ENCODE peak calls at places on chromosome 2, in eight cellular contexts. One of them, this sample, is unnamed.

GRCh38 chr2:144084114-144084661 is 435.7 kb downstream of the ZEB2 start:
- DNase-seq in A549: peak; percentile 5
- DNase-seq in upper lobe of right lung: no peak
- DNase-seq in PC-3: peak; percentile 82
- DNase-seq in lung: no peak
- DNase-seq in psoas muscle: no peak
- DNase-seq in heart left ventricle: no peak
- DNase-seq in gastrocnemius medialis: no peak
- DNase-seq in this sample: no peak

GRCh38 chr2:30776831-30777652 is 30.2 kb downstream of the CAPN13 start:
- DNase-seq in upper lobe of right lung: no peak
- DNase-seq in lung: peak; percentile 28
- DNase-seq in gastrocnemius medialis: no peak
- DNase-seq in heart left ventricle: no peak
- DNase-seq in A549: no peak
- DNase-seq in psoas muscle: no peak
- DNase-seq in PC-3: no peak
- DNase-seq in this sample: no peak

GRCh38 chr2:9212010-9212638 is 5.5 kb downstream of the ASAP2 start:
- DNase-seq in upper lobe of right lung: no peak
- DNase-seq in lung: no peak
- DNase-seq in A549: no peak
- DNase-seq in heart left ventricle: no peak
- DNase-seq in gastrocnemius medialis: no peak
- DNase-seq in psoas muscle: no peak
- DNase-seq in PC-3: peak; percentile 48
- DNase-seq in this sample: no peak

GRCh38 chr2:37829202-37829601 is 95.9 kb upstream of the RMDN2 start:
- DNase-seq in gastrocnemius medialis: no peak
- DNase-seq in psoas muscle: no peak
- DNase-seq in PC-3: peak; percentile 52
- DNase-seq in upper lobe of right lung: no peak
- DNase-seq in heart left ventricle: no peak
- DNase-seq in lung: peak; percentile 53
- DNase-seq in A549: no peak
- DNase-seq in this sample: peak; percentile 23

GRCh38 chr2:64766841-64767669 is 113.3 kb upstream of the SERTAD2 start:
- DNase-seq in PC-3: peak; percentile 23
- DNase-seq in gastrocnemius medialis: no peak
- DNase-seq in upper lobe of right lung: no peak
- DNase-seq in heart left ventricle: no peak
- DNase-seq in psoas muscle: no peak
- DNase-seq in lung: no peak
- DNase-seq in A549: no peak
- DNase-seq in this sample: no peak

GRCh38 chr2:154240921-154241379 is 369.2 kb downstream of the GALNT13 start:
- DNase-seq in psoas muscle: peak; percentile 28
- DNase-seq in gastrocnemius medialis: no peak
- DNase-seq in PC-3: no peak
- DNase-seq in A549: no peak
- DNase-seq in lung: no peak
- DNase-seq in heart left ventricle: no peak
- DNase-seq in upper lobe of right lung: peak; percentile 39
- DNase-seq in this sample: no peak

GRCh38 chr2:88810017-88810416 is 118.5 kb downstream of the RPIA start:
- DNase-seq in PC-3: no peak
- DNase-seq in psoas muscle: no peak
- DNase-seq in lung: no peak
- DNase-seq in A549: no peak
- DNase-seq in upper lobe of right lung: no peak
- DNase-seq in heart left ventricle: no peak
- DNase-seq in gastrocnemius medialis: no peak
- DNase-seq in this sample: no peak

GRCh38 chr2:163319006-163319405 is 416.8 kb downstream of the FIGN start:
- DNase-seq in lung: no peak
- DNase-seq in A549: no peak
- DNase-seq in upper lobe of right lung: no peak
- DNase-seq in psoas muscle: no peak
- DNase-seq in PC-3: peak; percentile 10
- DNase-seq in heart left ventricle: no peak
- DNase-seq in gastrocnemius medialis: no peak
- DNase-seq in this sample: no peak

GRCh38 chr2:217402622-217403383 is 542.9 kb upstream of the TNP1 start:
- DNase-seq in gastrocnemius medialis: no peak
- DNase-seq in psoas muscle: peak; percentile 55
- DNase-seq in upper lobe of right lung: no peak
- DNase-seq in heart left ventricle: no peak
- DNase-seq in PC-3: peak; percentile 68
- DNase-seq in lung: no peak
- DNase-seq in A549: no peak
- DNase-seq in this sample: no peak

GRCh38 chr2:8543412-8544167 is 138.3 kb upstream of the ID2 start:
- DNase-seq in PC-3: peak; percentile 78
- DNase-seq in upper lobe of right lung: peak; percentile 85
- DNase-seq in lung: peak; percentile 60
- DNase-seq in gastrocnemius medialis: peak; percentile 43
- DNase-seq in A549: no peak
- DNase-seq in psoas muscle: peak; percentile 71
- DNase-seq in heart left ventricle: peak; percentile 81
- DNase-seq in this sample: peak; percentile 79

GRCh38 chr2:149988361-149988760 is 400.8 kb upstream of the MMADHC start:
- DNase-seq in heart left ventricle: no peak
- DNase-seq in upper lobe of right lung: no peak
- DNase-seq in A549: no peak
- DNase-seq in gastrocnemius medialis: no peak
- DNase-seq in PC-3: no peak
- DNase-seq in psoas muscle: no peak
- DNase-seq in lung: no peak
- DNase-seq in this sample: no peak

GRCh38 chr2:237262838-237263771 is 150.9 kb downstream of the COL6A3 start:
- DNase-seq in gastrocnemius medialis: no peak
- DNase-seq in lung: no peak
- DNase-seq in psoas muscle: no peak
- DNase-seq in A549: no peak
- DNase-seq in PC-3: peak; percentile 80
- DNase-seq in upper lobe of right lung: no peak
- DNase-seq in heart left ventricle: no peak
- DNase-seq in this sample: no peak
- H3K4me1 ChIP-seq in gastrocnemius medialis: peaks cover 3% of the 10 kb centered on the region
- H3K4me1 ChIP-seq in lung: no peaks in the 10 kb centered on the region
- H3K4me1 ChIP-seq in psoas muscle: peaks cover 2% of the 10 kb centered on the region
- H3K4me1 ChIP-seq in A549: peaks cover 25% of the 10 kb centered on the region
- H3K4me1 ChIP-seq in PC-3: peaks cover 32% of the 10 kb centered on the region
- H3K4me1 ChIP-seq in upper lobe of right lung: peaks cover 14% of the 10 kb centered on the region
- H3K4me1 ChIP-seq in heart left ventricle: no peaks in the 10 kb centered on the region
- H3K4me1 ChIP-seq in this sample: no peaks in the 10 kb centered on the region

GRCh38 chr2:55611997-55612396 is 5.4 kb downstream of the PPP4R3B start:
- DNase-seq in lung: no peak
- DNase-seq in psoas muscle: no peak
- DNase-seq in PC-3: no peak
- DNase-seq in A549: no peak
- DNase-seq in gastrocnemius medialis: no peak
- DNase-seq in heart left ventricle: no peak
- DNase-seq in upper lobe of right lung: no peak
- DNase-seq in this sample: no peak

GRCh38 chr2:55609193-55609794 is 8.1 kb downstream of the PPP4R3B start:
- DNase-seq in gastrocnemius medialis: no peak
- DNase-seq in heart left ventricle: no peak
- DNase-seq in lung: no peak
- DNase-seq in A549: no peak
- DNase-seq in upper lobe of right lung: no peak
- DNase-seq in PC-3: no peak
- DNase-seq in psoas muscle: no peak
- DNase-seq in this sample: no peak

GRCh38 chr2:55609931-55610578 is 7.4 kb downstream of the PPP4R3B start:
- DNase-seq in heart left ventricle: no peak
- DNase-seq in gastrocnemius medialis: no peak
- DNase-seq in psoas muscle: no peak
- DNase-seq in lung: no peak
- DNase-seq in upper lobe of right lung: no peak
- DNase-seq in A549: no peak
- DNase-seq in PC-3: no peak
- DNase-seq in this sample: no peak

GRCh38 chr2:55607717-55608116 is 9.7 kb downstream of the PPP4R3B start:
- DNase-seq in upper lobe of right lung: no peak
- DNase-seq in gastrocnemius medialis: no peak
- DNase-seq in heart left ventricle: no peak
- DNase-seq in psoas muscle: no peak
- DNase-seq in A549: no peak
- DNase-seq in lung: no peak
- DNase-seq in PC-3: no peak
- DNase-seq in this sample: no peak

GRCh38 chr2:55610954-55611743 is 6.3 kb downstream of the PPP4R3B start:
- DNase-seq in psoas muscle: no peak
- DNase-seq in lung: no peak
- DNase-seq in PC-3: no peak
- DNase-seq in A549: no peak
- DNase-seq in gastrocnemius medialis: no peak
- DNase-seq in upper lobe of right lung: no peak
- DNase-seq in heart left ventricle: no peak
- DNase-seq in this sample: no peak
- H3K27ac ChIP-seq in psoas muscle: no peak overlapping the region
- H3K27ac ChIP-seq in lung: no peak overlapping the region
- H3K27ac ChIP-seq in PC-3: no peak overlapping the region
- H3K27ac ChIP-seq in A549: no peak overlapping the region
- H3K27ac ChIP-seq in gastrocnemius medialis: no peak overlapping the region
- H3K27ac ChIP-seq in upper lobe of right lung: no peak overlapping the region
- H3K27ac ChIP-seq in heart left ventricle: no peak overlapping the region
- H3K27ac ChIP-seq in this sample: no peak overlapping the region

DNA sequence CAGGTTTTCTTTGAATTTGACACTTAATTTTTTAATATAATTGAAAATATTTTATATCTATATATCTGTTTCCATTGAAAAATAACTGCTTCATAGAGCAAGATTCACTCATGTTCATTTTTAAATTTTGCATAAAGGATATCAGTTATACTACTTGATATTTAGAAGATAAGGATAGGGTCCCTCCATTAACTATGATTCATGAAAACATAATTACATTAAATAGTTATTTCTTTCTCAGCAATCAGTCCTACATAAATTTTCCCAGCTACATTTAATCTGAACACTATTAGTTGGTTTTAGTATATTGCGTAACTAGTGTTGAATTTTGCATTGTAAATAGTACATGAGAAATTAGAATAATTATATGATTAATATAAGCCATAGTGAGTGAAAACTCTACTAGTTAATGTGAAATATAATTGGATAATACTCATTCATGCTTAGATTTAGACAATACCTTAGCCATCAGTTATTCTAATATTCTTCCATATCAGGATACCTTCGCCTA is 42.7 kb downstream of the LRP1B start:
- DNase-seq in PC-3: no peak
- DNase-seq in A549: no peak
- DNase-seq in gastrocnemius medialis: no peak
- DNase-seq in lung: no peak
- DNase-seq in heart left ventricle: no peak
- DNase-seq in upper lobe of right lung: no peak
- DNase-seq in psoas muscle: no peak
- DNase-seq in this sample: no peak
- H3K4me3 ChIP-seq in PC-3: no peak overlapping the region
- H3K4me3 ChIP-seq in A549: no peak overlapping the region
- H3K4me3 ChIP-seq in gastrocnemius medialis: no peak overlapping the region
- H3K4me3 ChIP-seq in lung: no peak overlapping the region
- H3K4me3 ChIP-seq in heart left ventricle: no peak overlapping the region
- H3K4me3 ChIP-seq in upper lobe of right lung: no peak overlapping the region
- H3K4me3 ChIP-seq in psoas muscle: no peak overlapping the region
- H3K4me3 ChIP-seq in this sample: no peak overlapping the region

GRCh38 chr2:6079405-6079804 is 387.2 kb downstream of the SOX11 start:
- DNase-seq in PC-3: no peak
- DNase-seq in psoas muscle: no peak
- DNase-seq in gastrocnemius medialis: no peak
- DNase-seq in A549: no peak
- DNase-seq in lung: no peak
- DNase-seq in heart left ventricle: no peak
- DNase-seq in upper lobe of right lung: no peak
- DNase-seq in this sample: no peak
- H3K4me1 ChIP-seq in PC-3: no peaks in the 10 kb centered on the region
- H3K4me1 ChIP-seq in psoas muscle: no peaks in the 10 kb centered on the region
- H3K4me1 ChIP-seq in gastrocnemius medialis: no peaks in the 10 kb centered on the region
- H3K4me1 ChIP-seq in A549: no peaks in the 10 kb centered on the region
- H3K4me1 ChIP-seq in lung: peaks cover 3% of the 10 kb centered on the region
- H3K4me1 ChIP-seq in heart left ventricle: no peaks in the 10 kb centered on the region
- H3K4me1 ChIP-seq in upper lobe of right lung: no peaks in the 10 kb centered on the region
- H3K4me1 ChIP-seq in this sample: no peaks in the 10 kb centered on the region

DNA sequence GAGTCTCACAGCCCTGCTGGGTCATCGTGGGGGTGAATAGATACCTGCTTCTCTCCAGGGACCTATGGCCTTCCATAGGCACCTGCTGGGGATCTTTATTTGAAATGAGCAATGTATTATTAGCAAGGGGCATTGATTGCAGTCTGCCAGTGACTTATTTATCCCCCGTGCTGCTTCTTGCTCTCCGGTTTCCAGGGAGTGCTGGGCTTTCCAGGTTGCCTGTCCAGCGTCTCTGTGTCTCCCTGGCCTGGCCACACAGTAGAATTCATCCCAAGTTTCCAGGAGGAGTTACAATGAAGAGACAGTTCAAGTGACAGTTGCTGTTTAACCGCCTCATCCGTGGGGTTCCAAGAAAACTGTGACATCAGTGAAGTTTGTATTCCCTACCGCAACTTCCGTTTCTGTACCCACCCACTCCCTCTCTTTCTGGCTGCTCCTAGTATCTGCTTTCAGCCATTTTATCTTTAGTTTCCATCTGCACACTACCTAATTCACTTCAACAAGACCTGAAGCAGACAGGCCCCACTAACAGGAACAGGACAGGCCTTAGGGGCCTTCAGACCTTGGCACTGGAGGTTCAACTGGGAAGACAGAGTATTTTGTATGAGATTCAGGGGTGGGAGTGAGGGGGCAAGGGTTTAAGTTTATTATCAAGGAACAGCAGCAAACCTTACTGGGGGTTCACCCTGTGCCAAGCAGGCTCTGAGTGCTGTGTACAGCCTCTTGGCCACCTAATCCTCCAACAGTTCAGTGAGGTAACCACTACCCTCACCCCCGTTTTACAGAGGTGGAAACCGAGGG is 134.8 kb downstream of the PRKCE start:
- DNase-seq in PC-3: no peak
- DNase-seq in heart left ventricle: no peak
- DNase-seq in A549: no peak
- DNase-seq in psoas muscle: no peak
- DNase-seq in lung: no peak
- DNase-seq in upper lobe of right lung: no peak
- DNase-seq in gastrocnemius medialis: no peak
- DNase-seq in this sample: no peak
- H3K27ac ChIP-seq in PC-3: no peak overlapping the region
- H3K27ac ChIP-seq in heart left ventricle: no peak overlapping the region
- H3K27ac ChIP-seq in A549: no peak overlapping the region
- H3K27ac ChIP-seq in psoas muscle: no peak overlapping the region
- H3K27ac ChIP-seq in lung: no peak overlapping the region
- H3K27ac ChIP-seq in upper lobe of right lung: no peak overlapping the region
- H3K27ac ChIP-seq in gastrocnemius medialis: no peak overlapping the region
- H3K27ac ChIP-seq in this sample: no peak overlapping the region